ENCODE peak calls at places on chromosomes 7 and 10, in ten cellular contexts. O is upper lobe of left lung, M is lower leg skin, J is GM10248, N is thoracic aorta, C is body of pancreas, E is kidney epithelial cell, Y is AG04450, W is fibroblast of lung, L is HFFc6. T is an unnamed sample.

GRCh38 chr10:54133201-54133600 is 667.8 kb downstream of the PCDH15 start:
- DNase-seq in O (no peak), M (no peak), J (no peak), N (no peak), C (no peak), E (no peak), Y (no peak), W (peak; percentile 24), L (no peak), T (no peak)

GRCh38 chr10:115980470-115980869 is 292.5 kb downstream of the GFRA1 start:
- DNase-seq in O (no peak), M (no peak), J (no peak), N (no peak), C (no peak), E (no peak), Y (no peak), W (no peak), L (no peak), T (no peak)

GRCh38 chr10:1117651-1118050 is 61.5 kb downstream of the WDR37 start:
- DNase-seq in O (no peak), M (no peak), J (no peak), N (no peak), C (no peak), E (no peak), Y (no peak), W (no peak), L (no peak), T (no peak)

GRCh38 chr7:12839508-12840153 is 152.2 kb downstream of the ARL4A start:
- DNase-seq in O (no peak), M (no peak), J (no peak), N (no peak), C (peak; percentile 50), E (no peak), Y (no peak), W (no peak), L (no peak), T (no peak)

GRCh38 chr10:71765907-71766716 is 7.2 kb downstream of the VSIR start:
- DNase-seq in O (no peak), M (no peak), J (no peak), N (no peak), C (no peak), E (no peak), Y (no peak), W (no peak), L (no peak), T (no peak)

GRCh38 chr10:119005377-119006043 is 24.0 kb upstream of the NANOS1 start:
- DNase-seq in O (no peak), M (no peak), J (no peak), N (no peak), C (no peak), E (no peak), Y (no peak), W (peak; percentile 43), L (peak; percentile 31), T (no peak)

GRCh38 chr10:49647554-49647953 is 31.9 kb upstream of the C10orf53 start:
- DNase-seq in O (no peak), M (no peak), J (no peak), N (no peak), C (no peak), E (no peak), Y (no peak), W (no peak), L (no peak), T (peak; percentile 13)

GRCh38 chr10:6642881-6643280 is 62.8 kb upstream of the PRKCQ start:
- DNase-seq in O (no peak), M (no peak), J (no peak), N (no peak), C (no peak), E (no peak), Y (no peak), W (no peak), L (no peak), T (no peak)

GRCh38 chr10:118723467-118723866 is 31.3 kb downstream of the CACUL1 start:
- DNase-seq in O (no peak), M (no peak), J (no peak), N (no peak), C (no peak), E (no peak), Y (no peak), W (peak; percentile 37), L (peak; percentile 57), T (no peak)

DNA sequence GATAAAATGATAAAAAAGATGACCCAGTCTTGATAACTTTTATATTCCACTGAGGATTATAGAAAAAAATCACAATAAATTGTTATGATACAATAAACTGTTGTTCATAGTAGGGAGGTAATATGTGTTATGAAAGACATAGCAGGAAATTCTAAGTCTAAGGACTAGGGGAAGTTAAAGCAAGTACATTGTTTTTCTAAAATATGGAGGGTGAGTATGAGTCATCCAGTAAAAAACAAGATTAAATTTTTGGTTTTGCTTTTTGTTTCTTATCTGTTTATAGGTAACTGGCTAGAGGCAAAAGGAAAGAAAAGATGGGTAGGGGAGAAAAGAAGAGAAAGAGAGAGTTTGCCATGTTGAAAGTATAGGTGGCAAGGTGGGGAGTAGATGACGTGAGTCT is 188.4 kb downstream of the POLR1F start:
- DNase-seq in O (no peak), M (no peak), J (no peak), N (no peak), C (no peak), E (no peak), Y (no peak), W (no peak), L (no peak), T (no peak)
- TF ChIP-seq CTCF in O (no peak), M (no peak), J (no peak), N (no peak), C (no peak), E (no peak), Y (no peak), W (no peak), L (no peak), T (no peak)

DNA sequence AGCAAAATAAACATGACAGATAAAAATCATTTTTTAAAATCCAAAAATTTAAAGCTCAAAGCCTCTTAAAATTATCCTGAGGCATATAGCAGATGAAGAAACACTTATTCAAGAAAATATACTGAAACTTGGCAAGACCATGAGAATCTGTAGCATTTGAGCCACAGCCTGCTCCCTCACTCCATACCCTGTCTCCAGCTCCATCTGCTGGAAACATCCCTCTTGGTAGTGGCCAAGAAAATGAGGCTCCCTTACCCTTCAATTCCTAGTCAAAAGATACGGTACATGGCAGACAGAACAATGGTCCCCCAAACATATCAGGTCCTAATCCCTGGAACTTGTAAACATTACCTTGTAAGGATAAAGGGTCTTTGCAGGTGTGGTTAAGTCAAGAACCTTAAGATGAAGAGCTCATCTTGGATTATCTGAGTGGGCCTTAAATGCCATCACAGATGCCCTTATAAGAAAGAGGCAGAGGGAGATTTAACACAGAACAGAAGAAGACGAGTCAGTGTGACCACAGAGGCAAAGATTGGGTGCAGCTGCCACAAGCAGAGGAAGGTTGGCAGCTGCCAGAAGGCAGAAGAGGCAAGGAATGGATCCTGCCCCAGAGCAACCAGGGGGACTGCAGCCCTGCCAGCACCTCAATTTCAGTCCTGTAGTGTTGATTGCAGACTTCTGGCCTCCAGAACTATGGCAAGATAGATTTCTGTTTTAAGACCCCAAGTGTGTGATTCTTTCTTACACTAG is 149.4 kb downstream of the ZNF248 start:
- DNase-seq in O (no peak), M (no peak), J (no peak), N (no peak), C (no peak), E (no peak), Y (no peak), W (no peak), L (no peak), T (no peak)
- TF ChIP-seq CTCF in O (no peak), M (no peak), J (no peak), N (no peak), C (no peak), E (no peak), Y (no peak), W (no peak), L (no peak), T (no peak)

GRCh38 chr7:2804227-2804763 is 39.8 kb downstream of the GNA12 start:
- DNase-seq in O (no peak), M (no peak), J (no peak), N (no peak), C (no peak), E (no peak), Y (no peak), W (no peak), L (no peak), T (no peak)
- TF ChIP-seq CTCF in O (no peak), M (no peak), J (no peak), N (no peak), C (no peak), E (no peak), Y (no peak), W (no peak), L (peak; percentile 44), T (no peak)

DNA sequence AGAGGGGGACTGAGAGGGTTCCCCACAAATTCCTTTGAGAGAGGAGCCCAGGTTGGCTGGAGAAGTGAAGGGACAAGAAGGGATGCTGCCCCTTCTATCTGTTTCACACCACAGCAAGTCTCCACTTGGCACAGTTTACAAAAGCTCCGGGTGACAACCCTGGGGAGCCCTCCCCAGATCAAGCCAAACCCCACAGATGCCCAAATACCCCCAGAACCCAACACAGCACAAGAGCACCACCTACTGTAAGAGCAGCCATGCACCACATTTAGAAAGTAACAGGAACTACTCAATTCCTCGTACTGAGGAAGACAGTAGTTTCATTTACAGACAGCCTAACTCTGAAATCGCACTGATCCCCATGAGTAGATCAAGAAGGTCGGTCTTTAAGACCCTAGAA is 67.8 kb upstream of the ATP6V0A4 start:
- DNase-seq in O (no peak), M (no peak), J (peak; percentile 51), N (no peak), C (no peak), E (no peak), Y (no peak), W (no peak), L (no peak), T (no peak)
- TF ChIP-seq CTCF in O (no peak), M (no peak), J (peak; percentile 47), N (no peak), C (no peak), E (peak; percentile 40), Y (no peak), W (peak; percentile 36), L (peak; percentile 57), T (no peak)

GRCh38 chr7:4164556-4164955 is 517.5 kb upstream of the FOXK1 start:
- DNase-seq in O (no peak), M (no peak), J (no peak), N (no peak), C (no peak), E (no peak), Y (no peak), W (no peak), L (no peak), T (no peak)
- TF ChIP-seq CTCF in O (no peak), M (no peak), J (no peak), N (no peak), C (no peak), E (no peak), Y (no peak), W (no peak), L (no peak), T (no peak)

T was measured in mesothelial cell of epicardium.